ENCODE peak calls at places on chromosomes 7 and 10, in six cellular contexts. One of them, this sample, is unnamed.

GRCh38 chr10:100333821-100334469 is 3.9 kb upstream of the PKD2L1 start:
- DNase-seq in heart right ventricle: no peak
- DNase-seq in gastrocnemius medialis: no peak
- DNase-seq in epithelial cell of proximal tubule: no peak
- DNase-seq in RWPE1: no peak
- DNase-seq in progenitor cell of endocrine pancreas: no peak
- DNase-seq in this sample: no peak

GRCh38 chr7:92751902-92752901 is 84.2 kb downstream of the CDK6 start:
- DNase-seq in heart right ventricle: no peak
- DNase-seq in gastrocnemius medialis: no peak
- DNase-seq in epithelial cell of proximal tubule: peak; percentile 96
- DNase-seq in RWPE1: peak; percentile 80
- DNase-seq in progenitor cell of endocrine pancreas: no peak
- DNase-seq in this sample: no peak

GRCh38 chr7:17807242-17807641 is 133.1 kb downstream of the SNX13 start:
- DNase-seq in heart right ventricle: no peak
- DNase-seq in gastrocnemius medialis: no peak
- DNase-seq in epithelial cell of proximal tubule: no peak
- DNase-seq in RWPE1: no peak
- DNase-seq in progenitor cell of endocrine pancreas: no peak
- DNase-seq in this sample: no peak

GRCh38 chr10:98323221-98324164 is 55.5 kb upstream of the LOXL4 start:
- DNase-seq in heart right ventricle: peak; percentile 65
- DNase-seq in gastrocnemius medialis: peak; percentile 92
- DNase-seq in epithelial cell of proximal tubule: peak; percentile 13
- DNase-seq in RWPE1: no peak
- DNase-seq in progenitor cell of endocrine pancreas: no peak
- DNase-seq in this sample: no peak

GRCh38 chr10:30784896-30785605 is 155.5 kb upstream of the LYZL2 start:
- DNase-seq in heart right ventricle: peak; percentile 89
- DNase-seq in gastrocnemius medialis: peak; percentile 80
- DNase-seq in epithelial cell of proximal tubule: no peak
- DNase-seq in RWPE1: peak; percentile 24
- DNase-seq in progenitor cell of endocrine pancreas: peak; percentile 66
- DNase-seq in this sample: peak; percentile 23

GRCh38 chr10:43128331-43128730 is 9.9 kb upstream of the CSGALNACT2 start:
- DNase-seq in heart right ventricle: no peak
- DNase-seq in gastrocnemius medialis: no peak
- DNase-seq in epithelial cell of proximal tubule: no peak
- DNase-seq in RWPE1: no peak
- DNase-seq in progenitor cell of endocrine pancreas: no peak
- DNase-seq in this sample: no peak

GRCh38 chr7:36526720-36527548 is 137.3 kb downstream of the ANLN start:
- DNase-seq in heart right ventricle: no peak
- DNase-seq in gastrocnemius medialis: no peak
- DNase-seq in epithelial cell of proximal tubule: peak; percentile 85
- DNase-seq in RWPE1: peak; percentile 92
- DNase-seq in progenitor cell of endocrine pancreas: no peak
- DNase-seq in this sample: no peak

GRCh38 chr7:135100856-135101255 is 47.0 kb upstream of the TMEM140 start:
- DNase-seq in heart right ventricle: no peak
- DNase-seq in gastrocnemius medialis: no peak
- DNase-seq in epithelial cell of proximal tubule: no peak
- DNase-seq in RWPE1: no peak
- DNase-seq in progenitor cell of endocrine pancreas: no peak
- DNase-seq in this sample: no peak

GRCh38 chr7:24059775-24060174 is 224.2 kb upstream of the NPY start:
- DNase-seq in heart right ventricle: no peak
- DNase-seq in gastrocnemius medialis: no peak
- DNase-seq in epithelial cell of proximal tubule: no peak
- DNase-seq in RWPE1: no peak
- DNase-seq in progenitor cell of endocrine pancreas: no peak
- DNase-seq in this sample: no peak

GRCh38 chr10:132173185-132173584 is 13.6 kb upstream of the DPYSL4 start:
- DNase-seq in heart right ventricle: no peak
- DNase-seq in gastrocnemius medialis: no peak
- DNase-seq in epithelial cell of proximal tubule: no peak
- DNase-seq in RWPE1: no peak
- DNase-seq in progenitor cell of endocrine pancreas: no peak
- DNase-seq in this sample: no peak

GRCh38 chr7:87876759-87877234 is 504 bp downstream of the DBF4 start:
- DNase-seq in heart right ventricle: peak; percentile 40
- DNase-seq in gastrocnemius medialis: peak; percentile 50
- DNase-seq in epithelial cell of proximal tubule: no peak
- DNase-seq in RWPE1: peak; percentile 62
- DNase-seq in progenitor cell of endocrine pancreas: peak; percentile 46
- DNase-seq in this sample: peak; percentile 35

GRCh38 chr7:129906700-129907099 is 46.1 kb downstream of the UBE2H start:
- DNase-seq in heart right ventricle: no peak
- DNase-seq in gastrocnemius medialis: no peak
- DNase-seq in epithelial cell of proximal tubule: peak; percentile 73
- DNase-seq in RWPE1: no peak
- DNase-seq in progenitor cell of endocrine pancreas: no peak
- DNase-seq in this sample: no peak

GRCh38 chr7:73974101-73974947 is 53.6 kb upstream of the ELN start:
- DNase-seq in heart right ventricle: no peak
- DNase-seq in gastrocnemius medialis: peak; percentile 27
- DNase-seq in epithelial cell of proximal tubule: no peak
- DNase-seq in RWPE1: no peak
- DNase-seq in progenitor cell of endocrine pancreas: no peak
- DNase-seq in this sample: no peak

GRCh38 chr7:41685684-41686083 is 17.2 kb downstream of the INHBA start:
- DNase-seq in heart right ventricle: no peak
- DNase-seq in gastrocnemius medialis: no peak
- DNase-seq in epithelial cell of proximal tubule: no peak
- DNase-seq in RWPE1: no peak
- DNase-seq in progenitor cell of endocrine pancreas: no peak
- DNase-seq in this sample: no peak

GRCh38 chr10:119337796-119338432 is 130.5 kb downstream of the GRK5 start:
- DNase-seq in heart right ventricle: no peak
- DNase-seq in gastrocnemius medialis: no peak
- DNase-seq in epithelial cell of proximal tubule: no peak
- DNase-seq in RWPE1: no peak
- DNase-seq in progenitor cell of endocrine pancreas: no peak
- DNase-seq in this sample: no peak

GRCh38 chr10:86261933-86262665 is 104.5 kb downstream of the GRID1 start:
- DNase-seq in heart right ventricle: no peak
- DNase-seq in gastrocnemius medialis: no peak
- DNase-seq in epithelial cell of proximal tubule: no peak
- DNase-seq in RWPE1: peak; percentile 32
- DNase-seq in progenitor cell of endocrine pancreas: peak; percentile 4
- DNase-seq in this sample: no peak

GRCh38 chr10:47013469-47014169 is 102.4 kb downstream of the PTPN20 start:
- DNase-seq in heart right ventricle: no peak
- DNase-seq in gastrocnemius medialis: peak; percentile 53
- DNase-seq in epithelial cell of proximal tubule: no peak
- DNase-seq in RWPE1: no peak
- DNase-seq in progenitor cell of endocrine pancreas: no peak
- DNase-seq in this sample: peak; percentile 7

GRCh38 chr7:145289384-145289783 is 453.5 kb upstream of the TPK1 start:
- DNase-seq in heart right ventricle: no peak
- DNase-seq in gastrocnemius medialis: no peak
- DNase-seq in epithelial cell of proximal tubule: no peak
- DNase-seq in RWPE1: no peak
- DNase-seq in progenitor cell of endocrine pancreas: no peak
- DNase-seq in this sample: no peak

GRCh38 chr10:123838596-123839310 is 52.9 kb downstream of the CPXM2 start:
- DNase-seq in heart right ventricle: no peak
- DNase-seq in gastrocnemius medialis: no peak
- DNase-seq in epithelial cell of proximal tubule: no peak
- DNase-seq in RWPE1: no peak
- DNase-seq in progenitor cell of endocrine pancreas: no peak
- DNase-seq in this sample: no peak

GRCh38 chr10:97763411-97763810 is 8.4 kb downstream of the SFRP5 start:
- DNase-seq in heart right ventricle: no peak
- DNase-seq in gastrocnemius medialis: no peak
- DNase-seq in epithelial cell of proximal tubule: no peak
- DNase-seq in RWPE1: no peak
- DNase-seq in progenitor cell of endocrine pancreas: no peak
- DNase-seq in this sample: no peak

GRCh38 chr10:110724116-110724701 is 80.1 kb downstream of the RBM20 start:
- DNase-seq in heart right ventricle: no peak
- DNase-seq in gastrocnemius medialis: no peak
- DNase-seq in epithelial cell of proximal tubule: no peak
- DNase-seq in RWPE1: no peak
- DNase-seq in progenitor cell of endocrine pancreas: no peak
- DNase-seq in this sample: no peak

GRCh38 chr10:103837370-103838094 is 17.8 kb downstream of the SH3PXD2A start:
- DNase-seq in heart right ventricle: no peak
- DNase-seq in gastrocnemius medialis: no peak
- DNase-seq in epithelial cell of proximal tubule: no peak
- DNase-seq in RWPE1: no peak
- DNase-seq in progenitor cell of endocrine pancreas: no peak
- DNase-seq in this sample: no peak

GRCh38 chr7:103632005-103632639 is 186.1 kb upstream of the SLC26A5 start:
- DNase-seq in heart right ventricle: no peak
- DNase-seq in gastrocnemius medialis: no peak
- DNase-seq in epithelial cell of proximal tubule: no peak
- DNase-seq in RWPE1: no peak
- DNase-seq in progenitor cell of endocrine pancreas: no peak
- DNase-seq in this sample: no peak

GRCh38 chr10:102230861-102231356 is 4.8 kb downstream of the ELOVL3 start:
- DNase-seq in heart right ventricle: no peak
- DNase-seq in gastrocnemius medialis: no peak
- DNase-seq in epithelial cell of proximal tubule: no peak
- DNase-seq in RWPE1: no peak
- DNase-seq in progenitor cell of endocrine pancreas: no peak
- DNase-seq in this sample: peak; percentile 53
- TF ChIP-seq CTCF in heart right ventricle: peak; percentile 44
- TF ChIP-seq CTCF in gastrocnemius medialis: no peak
- TF ChIP-seq CTCF in epithelial cell of proximal tubule: peak; percentile 47
- TF ChIP-seq CTCF in RWPE1: peak; percentile 37
- TF ChIP-seq CTCF in progenitor cell of endocrine pancreas: peak; percentile 42
- TF ChIP-seq CTCF in this sample: no peak

GRCh38 chr7:1458676-1459511 is at the start of gene MICALL2:
- DNase-seq in heart right ventricle: peak; percentile 74
- DNase-seq in gastrocnemius medialis: peak; percentile 71
- DNase-seq in epithelial cell of proximal tubule: no peak
- DNase-seq in RWPE1: peak; percentile 92
- DNase-seq in progenitor cell of endocrine pancreas: no peak
- DNase-seq in this sample: no peak
- TF ChIP-seq CTCF in heart right ventricle: no peak
- TF ChIP-seq CTCF in gastrocnemius medialis: no peak
- TF ChIP-seq CTCF in epithelial cell of proximal tubule: no peak
- TF ChIP-seq CTCF in RWPE1: no peak
- TF ChIP-seq CTCF in progenitor cell of endocrine pancreas: no peak
- TF ChIP-seq CTCF in this sample: no peak

GRCh38 chr7:208816-209215 is 16.4 kb downstream of the FAM20C start:
- DNase-seq in heart right ventricle: no peak
- DNase-seq in gastrocnemius medialis: no peak
- DNase-seq in epithelial cell of proximal tubule: no peak
- DNase-seq in RWPE1: no peak
- DNase-seq in progenitor cell of endocrine pancreas: no peak
- DNase-seq in this sample: no peak

GRCh38 chr7:209416-209815 is 17.0 kb downstream of the FAM20C start:
- DNase-seq in heart right ventricle: no peak
- DNase-seq in gastrocnemius medialis: no peak
- DNase-seq in epithelial cell of proximal tubule: no peak
- DNase-seq in RWPE1: no peak
- DNase-seq in progenitor cell of endocrine pancreas: no peak
- DNase-seq in this sample: no peak

GRCh38 chr7:205117-206010 is 13.0 kb downstream of the FAM20C start:
- DNase-seq in heart right ventricle: no peak
- DNase-seq in gastrocnemius medialis: no peak
- DNase-seq in epithelial cell of proximal tubule: no peak
- DNase-seq in RWPE1: no peak
- DNase-seq in progenitor cell of endocrine pancreas: no peak
- DNase-seq in this sample: no peak

GRCh38 chr7:208128-208673 is 15.8 kb downstream of the FAM20C start:
- DNase-seq in heart right ventricle: no peak
- DNase-seq in gastrocnemius medialis: no peak
- DNase-seq in epithelial cell of proximal tubule: no peak
- DNase-seq in RWPE1: no peak
- DNase-seq in progenitor cell of endocrine pancreas: no peak
- DNase-seq in this sample: no peak

DNA sequence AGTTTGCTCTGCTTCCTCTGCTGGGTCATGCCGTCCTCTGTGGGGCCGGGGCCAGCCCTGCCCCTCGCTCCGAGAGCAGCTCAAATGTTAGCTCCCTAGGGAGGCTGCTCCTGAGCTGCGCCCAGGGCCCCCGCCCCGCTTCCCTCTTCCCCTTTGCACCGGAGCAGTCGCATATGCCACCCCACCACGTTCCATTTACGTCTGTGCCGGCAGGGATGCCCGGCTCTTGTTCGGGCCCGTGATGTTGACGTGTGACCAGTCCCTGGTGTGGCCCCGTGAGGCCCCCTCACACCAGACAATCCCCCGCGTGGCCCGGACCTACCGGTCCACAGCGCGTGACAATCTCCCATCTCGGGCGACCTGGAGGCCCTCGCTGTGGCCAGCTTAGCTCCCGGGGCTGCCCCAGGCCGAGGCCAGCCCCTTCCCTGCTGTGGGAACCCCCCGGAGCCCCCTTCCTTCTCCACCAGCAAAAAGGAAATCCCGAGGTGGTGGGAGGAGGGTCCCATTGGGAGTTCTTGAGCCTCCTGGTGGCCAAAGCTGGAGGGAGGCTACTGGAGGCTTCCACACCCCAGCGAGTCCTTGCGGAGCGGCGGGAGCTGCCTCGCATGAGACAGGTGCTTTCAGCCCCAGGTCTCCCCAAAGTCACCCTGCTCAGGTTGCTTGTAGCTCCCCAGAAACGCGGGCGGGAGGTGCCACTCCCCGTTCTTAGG is 15.2 kb downstream of the FAM20C start:
- DNase-seq in heart right ventricle: no peak
- DNase-seq in gastrocnemius medialis: no peak
- DNase-seq in epithelial cell of proximal tubule: no peak
- DNase-seq in RWPE1: no peak
- DNase-seq in progenitor cell of endocrine pancreas: no peak
- DNase-seq in this sample: no peak
- TF ChIP-seq CTCF in heart right ventricle: peak; percentile 29
- TF ChIP-seq CTCF in gastrocnemius medialis: no peak
- TF ChIP-seq CTCF in epithelial cell of proximal tubule: peak; percentile 23
- TF ChIP-seq CTCF in RWPE1: no peak
- TF ChIP-seq CTCF in progenitor cell of endocrine pancreas: peak; percentile 47
- TF ChIP-seq CTCF in this sample: no peak

DNA sequence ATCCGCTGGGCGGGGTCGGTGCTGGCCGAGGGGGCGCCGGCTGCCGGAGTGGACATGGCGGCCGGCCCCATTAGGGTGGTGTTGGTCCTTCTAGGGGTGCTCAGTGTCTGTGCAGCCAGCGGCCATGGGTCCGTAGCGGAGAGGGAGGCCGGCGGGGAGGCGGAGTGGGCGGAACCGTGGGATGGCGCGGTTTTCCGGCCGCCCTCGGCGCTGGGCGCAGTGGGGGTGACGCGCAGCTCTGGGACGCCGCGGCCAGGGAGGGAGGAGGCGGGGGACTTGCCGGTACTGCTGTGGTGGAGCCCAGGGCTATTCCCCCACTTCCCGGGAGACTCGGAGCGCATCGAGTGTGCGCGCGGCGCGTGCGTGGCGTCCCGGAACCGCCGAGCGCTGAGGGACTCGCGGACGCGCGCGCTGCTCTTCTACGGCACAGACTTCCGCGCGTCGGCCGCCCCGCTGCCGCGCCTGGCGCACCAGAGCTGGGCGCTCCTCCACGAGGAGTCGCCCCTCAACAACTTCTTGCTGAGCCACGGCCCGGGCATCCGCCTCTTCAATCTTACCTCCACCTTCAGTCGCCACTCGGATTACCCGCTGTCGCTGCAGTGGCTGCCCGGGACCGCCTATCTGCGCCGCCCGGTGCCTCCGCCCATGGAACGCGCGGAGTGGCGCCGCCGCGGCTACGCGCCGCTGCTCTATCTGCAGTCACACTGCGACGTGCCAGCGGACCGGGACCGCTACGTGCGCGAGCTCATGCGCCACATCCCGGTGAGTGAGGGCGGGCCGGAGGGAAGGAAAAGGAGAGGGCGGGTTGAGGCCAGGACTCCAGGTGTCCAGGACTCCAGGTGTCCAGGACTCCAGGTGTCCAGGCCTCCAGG is 9.3 kb upstream of the CHCHD1 start:
- DNase-seq in heart right ventricle: peak; percentile 76
- DNase-seq in gastrocnemius medialis: peak; percentile 87
- DNase-seq in epithelial cell of proximal tubule: no peak
- DNase-seq in RWPE1: peak; percentile 78
- DNase-seq in progenitor cell of endocrine pancreas: peak; percentile 48
- DNase-seq in this sample: peak; percentile 80
- TF ChIP-seq CTCF in heart right ventricle: peak; percentile 43
- TF ChIP-seq CTCF in gastrocnemius medialis: peak; percentile 22
- TF ChIP-seq CTCF in epithelial cell of proximal tubule: no peak
- TF ChIP-seq CTCF in RWPE1: no peak
- TF ChIP-seq CTCF in progenitor cell of endocrine pancreas: no peak
- TF ChIP-seq CTCF in this sample: no peak

This sample was measured in activated B cell treated with CpG ODN at 0.5 μM for 24 hours.